ENCODE peak calls at places on chromosome 18, in five cellular contexts. M, U, T, Z and J are unnamed samples.

GRCh38 chr18:46265190-46266156 is 161.3 kb downstream of the HAUS1 start:
- DNase-seq in T (no peak), M (no peak), U (no peak), Z (no peak), J (no peak)

GRCh38 chr18:62389761-62390481 is 64.8 kb downstream of the TNFRSF11A start:
- DNase-seq in Z (no peak), U (no peak), M (no peak), T (no peak), J (no peak)

GRCh38 chr18:79429785-79430281 is 34.1 kb downstream of the NFATC1 start:
- DNase-seq in T (no peak), Z (no peak), U (no peak), M (no peak), J (no peak)

GRCh38 chr18:2994603-2995432 is 18.1 kb downstream of the LPIN2 start:
- DNase-seq in U (peak), Z (no peak), M (peak), T (peak), J (no peak)

GRCh38 chr18:47254341-47254939 is 3.0 kb upstream of the SKOR2 start:
- DNase-seq in T (peak), U (no peak), M (peak), Z (no peak), J (peak)

GRCh38 chr18:26547302-26548143 is 830 bp downstream of the KCTD1 start:
- DNase-seq in T (peak), Z (no peak), U (peak), M (peak), J (peak)

GRCh38 chr18:7872569-7872968 is 305.5 kb downstream of the PTPRM start:
- DNase-seq in T (no peak), U (no peak), M (peak), Z (no peak), J (peak)

GRCh38 chr18:28365406-28365805 is 188.5 kb upstream of the CDH2 start:
- DNase-seq in Z (no peak), T (no peak), U (no peak), M (peak), J (peak)